ENCODE peak calls at places on chromosomes 16 and 17, in five cellular contexts. U is GM23338; I is fibroblast of lung; J is AG10803; T is CD8-positive, alpha-beta memory T cell. N is an unnamed sample.

GRCh38 chr17:50184057-50184456 is 17.4 kb downstream of the COL1A1 start:
- DNase-seq in U (peak), I (no peak), J (peak), T (no peak), N (no peak)

GRCh38 chr16:59597269-59597668 is 863.2 kb upstream of the GOT2 start:
- DNase-seq in U (no peak), I (no peak), J (peak), T (no peak), N (peak)

GRCh38 chr16:67741118-67741517 is 22.0 kb upstream of the GFOD2 start:
- DNase-seq in U (no peak), I (no peak), J (no peak), T (no peak), N (no peak)

GRCh38 chr17:36463916-36464764 is 22.3 kb upstream of the ZNHIT3 start:
- DNase-seq in U (peak), I (peak), J (peak), T (peak), N (peak)

GRCh38 chr16:82294874-82295273 is 124.8 kb upstream of the MPHOSPH6 start:
- DNase-seq in U (no peak), I (no peak), J (no peak), T (no peak), N (no peak)

GRCh38 chr17:38463451-38463858 is 35.2 kb downstream of the ARHGAP23 start:
- DNase-seq in U (no peak), I (no peak), J (no peak), T (no peak), N (no peak)

GRCh38 chr16:28283798-28284577 is 8.3 kb upstream of the SBK1 start:
- DNase-seq in U (peak), I (no peak), J (no peak), T (no peak), N (no peak)

GRCh38 chr16:57039148-57039812 is 49.9 kb downstream of the NLRC5 start:
- DNase-seq in U (no peak), I (peak), J (peak), T (peak), N (peak)

GRCh38 chr17:64074704-64075484 is 54.5 kb upstream of the ICAM2 start:
- DNase-seq in U (no peak), I (peak), J (peak), T (no peak), N (peak)

GRCh38 chr17:72237223-72237622 is 116.4 kb downstream of the SOX9 start:
- DNase-seq in U (no peak), I (no peak), J (no peak), T (no peak), N (no peak)

GRCh38 chr16:59540621-59541020 is 806.5 kb upstream of the GOT2 start:
- DNase-seq in U (no peak), I (no peak), J (peak), T (no peak), N (no peak)

GRCh38 chr17:964881-965280 is 14.7 kb downstream of the NXN start:
- DNase-seq in U (no peak), I (no peak), J (no peak), T (no peak), N (no peak)

GRCh38 chr16:35142147-35142808 is 1682.9 kb downstream of the TP53TG3F start:
- DNase-seq in U (no peak), I (no peak), J (no peak), T (no peak), N (no peak)

GRCh38 chr16:69917739-69918138 is 33.4 kb upstream of the CLEC18A start:
- DNase-seq in U (peak), I (peak), J (peak), T (no peak), N (peak)
- H3K4me3 ChIP-seq in U (no peak), I (peak), J (peak), T (no peak), N (peak)

DNA sequence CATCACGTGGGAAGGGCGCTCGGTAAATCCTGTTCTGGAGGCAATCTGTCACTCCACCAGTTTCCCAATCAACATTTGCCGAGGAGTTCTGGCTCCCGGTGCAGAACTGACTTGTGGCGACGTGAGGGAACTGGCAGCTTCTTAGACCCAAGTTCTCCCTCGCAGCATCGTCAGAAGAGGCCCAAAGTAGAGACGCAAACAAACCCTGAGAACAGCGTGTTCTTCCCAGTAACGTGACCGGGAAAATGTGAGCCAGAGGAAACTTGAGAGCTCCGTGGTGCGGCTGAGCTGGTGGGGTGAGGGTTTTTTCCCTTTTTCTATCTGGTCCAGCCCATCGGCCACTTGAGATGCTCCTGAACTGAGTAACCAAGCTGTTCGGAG is 158.9 kb upstream of the CACNG5 start:
- DNase-seq in U (peak), I (peak), J (no peak), T (no peak), N (peak)
- H3K4me3 ChIP-seq in U (no peak), I (no peak), J (no peak), T (no peak), N (no peak)

DNA sequence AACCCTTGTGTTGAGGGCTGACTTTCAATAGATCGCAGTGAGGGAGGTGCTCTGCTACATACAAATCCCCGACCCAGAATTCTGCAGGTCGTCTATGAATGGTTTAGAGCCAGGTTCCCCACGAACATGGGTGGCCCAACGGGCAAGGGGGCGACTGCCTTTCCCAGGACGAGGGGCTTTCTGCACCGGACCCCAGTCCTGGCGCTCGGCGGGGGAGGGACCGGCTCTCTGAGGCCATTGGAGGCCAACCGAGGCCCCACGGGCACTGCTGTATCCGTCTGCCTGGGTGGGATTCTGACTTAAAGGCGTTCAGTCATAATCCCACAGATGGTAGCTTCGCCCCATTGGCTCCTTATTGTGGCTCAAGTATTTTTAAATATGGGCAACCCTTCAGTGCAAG is 21.2 kb downstream of the SEC14L1 start:
- DNase-seq in U (no peak), I (no peak), J (no peak), T (no peak), N (no peak)
- H3K4me3 ChIP-seq in U (no peak), I (no peak), J (no peak), T (no peak), N (no peak)

GRCh38 chr17:57215317-57215716 is 41.0 kb upstream of the MSI2 start:
- DNase-seq in U (no peak), I (peak), J (no peak), T (no peak), N (no peak)
- H3K4me3 ChIP-seq in U (no peak), I (no peak), J (no peak), T (no peak), N (no peak)

GRCh38 chr17:76998839-76999238 is 130.6 kb downstream of the MGAT5B start:
- DNase-seq in U (no peak), I (no peak), J (no peak), T (no peak), N (no peak)

GRCh38 chr17:76995352-76996105 is 127.3 kb downstream of the MGAT5B start:
- DNase-seq in U (peak), I (no peak), J (no peak), T (peak), N (no peak)

GRCh38 chr17:76996741-76997694 is 128.8 kb downstream of the MGAT5B start:
- DNase-seq in U (no peak), I (no peak), J (no peak), T (peak), N (no peak)

GRCh38 chr17:77001487-77001886 is 133.3 kb downstream of the MGAT5B start:
- DNase-seq in U (no peak), I (no peak), J (no peak), T (no peak), N (no peak)

DNA sequence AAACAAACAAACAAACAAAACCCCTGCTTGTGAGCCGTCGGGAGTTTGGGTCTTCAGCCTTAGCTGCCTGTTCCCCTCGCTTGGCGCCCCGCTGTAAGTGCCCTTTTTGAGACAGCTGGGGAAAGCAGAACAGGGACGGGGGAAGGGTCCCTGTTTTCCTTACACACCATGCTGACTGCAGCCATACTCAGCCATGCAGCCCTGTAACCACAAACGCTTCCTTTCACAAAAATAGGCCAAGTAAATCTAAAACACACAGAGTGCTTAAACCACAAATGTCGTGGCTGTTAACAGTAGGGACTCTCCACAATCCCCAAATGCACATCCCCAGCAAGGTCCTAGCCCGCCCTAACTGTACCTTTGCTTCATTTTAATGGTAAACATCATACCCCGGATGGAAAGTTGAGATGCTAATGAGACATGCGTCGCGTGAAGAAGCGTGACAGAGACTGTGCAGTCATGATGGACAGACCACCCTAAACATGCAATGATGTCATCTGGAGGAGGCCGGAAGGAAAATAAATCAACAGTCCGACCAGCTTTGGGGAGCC is 129.9 kb downstream of the MGAT5B start:
- DNase-seq in U (no peak), I (no peak), J (peak), T (peak), N (no peak)
- H3K4me3 ChIP-seq in U (no peak), I (no peak), J (no peak), T (peak), N (no peak)

GRCh38 chr16:23959069-23959800 is 123.5 kb downstream of the PRKCB start:
- DNase-seq in U (no peak), I (no peak), J (no peak), T (no peak), N (no peak)

GRCh38 chr16:23957287-23957686 is 121.5 kb downstream of the PRKCB start:
- DNase-seq in U (no peak), I (no peak), J (no peak), T (no peak), N (no peak)

GRCh38 chr16:23959801-23960072 is 124.0 kb downstream of the PRKCB start:
- DNase-seq in U (no peak), I (no peak), J (no peak), T (no peak), N (no peak)

GRCh38 chr16:23962001-23962400 is 126.2 kb downstream of the PRKCB start:
- DNase-seq in U (no peak), I (no peak), J (no peak), T (no peak), N (no peak)

GRCh38 chr16:23960081-23960499 is 124.3 kb downstream of the PRKCB start:
- DNase-seq in U (no peak), I (no peak), J (no peak), T (peak), N (no peak)
- H3K4me3 ChIP-seq in U (no peak), I (no peak), J (no peak), T (no peak), N (no peak)

DNA sequence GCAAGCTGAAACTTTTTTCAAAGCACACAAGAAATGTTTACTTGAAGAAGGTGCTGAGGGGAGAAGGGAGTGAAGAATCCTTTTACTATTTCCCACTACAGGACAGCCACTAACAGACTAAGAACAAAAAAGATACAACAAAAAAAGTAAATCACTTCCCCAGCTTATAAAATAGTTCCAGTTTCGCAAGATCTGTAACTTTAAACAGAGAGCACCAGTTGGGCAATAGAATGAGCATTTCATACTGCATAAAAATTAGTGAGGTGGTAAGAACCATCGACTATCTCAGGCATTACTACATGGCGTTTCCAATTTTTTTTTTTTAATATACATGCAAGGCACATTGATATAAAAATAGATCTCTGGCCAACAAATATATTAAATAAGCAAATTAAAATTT is 11.1 kb downstream of the CRYBA1 start:
- DNase-seq in U (no peak), I (peak), J (peak), T (no peak), N (peak)
- H3K4me3 ChIP-seq in U (no peak), I (no peak), J (no peak), T (no peak), N (no peak)

N was measured in skeletal muscle cell.